ENCODE peak calls at places on chromosomes 1 and 21, in four cellular contexts. X is lung microvascular endothelial cell, Q is progenitor cell of endocrine pancreas, P is hypothalamus. G is an unnamed sample.

GRCh38 chr1:40059292-40059959 is 18.9 kb downstream of the CAP1 start:
- DNase-seq in X (peak; percentile 84), Q (no peak), P (no peak), G (peak; percentile 18)

GRCh38 chr1:232844791-232845190 is 39.6 kb downstream of the MAP10 start:
- DNase-seq in X (no peak), Q (no peak), P (no peak), G (no peak)

GRCh38 chr21:28871388-28872015 is 121.2 kb downstream of the LTN1 start:
- DNase-seq in X (no peak), Q (no peak), P (no peak), G (no peak)

GRCh38 chr1:59446257-59446901 is 149.5 kb downstream of the FGGY start:
- DNase-seq in X (no peak), Q (no peak), P (no peak), G (no peak)

GRCh38 chr1:190949932-190950331 is 472.3 kb upstream of the BRINP3 start:
- DNase-seq in X (no peak), Q (no peak), P (no peak), G (no peak)

GRCh38 chr1:39023140-39023539 is 3.0 kb upstream of the NDUFS5 start:
- DNase-seq in X (no peak), Q (no peak), P (no peak), G (no peak)

GRCh38 chr1:7561331-7561921 is 209.7 kb upstream of the VAMP3 start:
- DNase-seq in X (peak; percentile 55), Q (no peak), P (no peak), G (no peak)

GRCh38 chr21:38909929-38910328 is 104.2 kb downstream of the ETS2 start:
- DNase-seq in X (no peak), Q (no peak), P (no peak), G (no peak)

GRCh38 chr21:28738882-28739281 is 253.8 kb downstream of the LTN1 start:
- DNase-seq in X (peak; percentile 73), Q (no peak), P (no peak), G (no peak)

GRCh38 chr1:91736999-91737615 is 148.8 kb downstream of the TGFBR3 start:
- DNase-seq in X (no peak), Q (peak; percentile 16), P (no peak), G (no peak)

GRCh38 chr1:110561631-110562030 is 42.7 kb upstream of the KCNA10 start:
- DNase-seq in X (no peak), Q (no peak), P (no peak), G (no peak)

G was measured in midbrain.